ENCODE peak calls at places on chromosomes 16 and 17, in eight cellular contexts. B is A549, E is Peyer's patch, S is prostate gland, Y is endothelial cell of umbilical vein, C is heart left ventricle, Q is esophagus squamous epithelium, P is stomach. R is an unnamed sample.

GRCh38 chr16:19393226-19394074 is 24.2 kb upstream of the TMC5 start:
- DNase-seq in B (peak; percentile 90), Q (no peak), P (peak; percentile 47), E (no peak), Y (peak; percentile 3), C (no peak), S (peak; percentile 59), R (no peak)

GRCh38 chr16:55495616-55496289 is 13.1 kb upstream of the LPCAT2 start:
- DNase-seq in S (peak; percentile 68), Y (no peak), B (no peak), C (no peak), P (no peak), E (no peak), Q (no peak), R (peak; percentile 35)

GRCh38 chr17:32123782-32124181 is 18.5 kb upstream of the RHOT1 start:
- DNase-seq in B (peak; percentile 31), C (no peak), Y (no peak), E (no peak), S (no peak), Q (no peak), P (no peak), R (no peak)

GRCh38 chr17:50596191-50597037 is 35.9 kb downstream of the CACNA1G start:
- DNase-seq in Q (no peak), C (no peak), S (no peak), B (no peak), P (no peak), E (no peak), Y (no peak), R (no peak)

GRCh38 chr16:50202926-50203624 is 50.0 kb downstream of the TENT4B start:
- DNase-seq in E (no peak), Y (peak; percentile 88), P (no peak), S (no peak), Q (no peak), C (no peak), B (peak; percentile 81), R (no peak)

GRCh38 chr16:19808061-19808621 is 76.5 kb downstream of the GPRC5B start:
- DNase-seq in Y (no peak), S (no peak), B (peak; percentile 84), C (peak; percentile 33), E (no peak), Q (no peak), P (peak; percentile 81), R (no peak)

GRCh38 chr16:81548551-81548900 is 103.9 kb downstream of the CMIP start:
- DNase-seq in C (no peak), B (no peak), Y (no peak), P (no peak), E (no peak), S (no peak), Q (no peak), R (no peak)

GRCh38 chr16:73232555-73233422 is 184.9 kb upstream of the ZFHX3 start:
- DNase-seq in Y (no peak), S (no peak), Q (no peak), P (no peak), E (no peak), C (peak; percentile 52), B (peak; percentile 92), R (no peak)

GRCh38 chr17:49994085-49995054 is 654 bp downstream of the DLX3 start:
- DNase-seq in Q (no peak), B (no peak), C (no peak), S (no peak), P (no peak), Y (peak; percentile 11), E (no peak), R (no peak)

GRCh38 chr17:40431231-40431602 is 12.0 kb upstream of the IGFBP4 start:
- DNase-seq in P (no peak), B (no peak), C (no peak), E (no peak), Q (no peak), S (no peak), Y (no peak), R (peak; percentile 35)

GRCh38 chr17:40432864-40433528 is 10.3 kb upstream of the IGFBP4 start:
- DNase-seq in E (no peak), B (no peak), Y (no peak), S (no peak), C (peak; percentile 64), P (peak; percentile 22), Q (no peak), R (peak; percentile 26)

GRCh38 chr17:40436631-40437030 is 6.6 kb upstream of the IGFBP4 start:
- DNase-seq in P (no peak), C (no peak), S (no peak), E (no peak), Q (no peak), Y (no peak), B (no peak), R (peak; percentile 31)

GRCh38 chr17:40430272-40431230 is 12.7 kb upstream of the IGFBP4 start:
- DNase-seq in Y (no peak), Q (no peak), S (no peak), C (no peak), E (no peak), B (no peak), P (peak; percentile 1), R (peak; percentile 34)

DNA sequence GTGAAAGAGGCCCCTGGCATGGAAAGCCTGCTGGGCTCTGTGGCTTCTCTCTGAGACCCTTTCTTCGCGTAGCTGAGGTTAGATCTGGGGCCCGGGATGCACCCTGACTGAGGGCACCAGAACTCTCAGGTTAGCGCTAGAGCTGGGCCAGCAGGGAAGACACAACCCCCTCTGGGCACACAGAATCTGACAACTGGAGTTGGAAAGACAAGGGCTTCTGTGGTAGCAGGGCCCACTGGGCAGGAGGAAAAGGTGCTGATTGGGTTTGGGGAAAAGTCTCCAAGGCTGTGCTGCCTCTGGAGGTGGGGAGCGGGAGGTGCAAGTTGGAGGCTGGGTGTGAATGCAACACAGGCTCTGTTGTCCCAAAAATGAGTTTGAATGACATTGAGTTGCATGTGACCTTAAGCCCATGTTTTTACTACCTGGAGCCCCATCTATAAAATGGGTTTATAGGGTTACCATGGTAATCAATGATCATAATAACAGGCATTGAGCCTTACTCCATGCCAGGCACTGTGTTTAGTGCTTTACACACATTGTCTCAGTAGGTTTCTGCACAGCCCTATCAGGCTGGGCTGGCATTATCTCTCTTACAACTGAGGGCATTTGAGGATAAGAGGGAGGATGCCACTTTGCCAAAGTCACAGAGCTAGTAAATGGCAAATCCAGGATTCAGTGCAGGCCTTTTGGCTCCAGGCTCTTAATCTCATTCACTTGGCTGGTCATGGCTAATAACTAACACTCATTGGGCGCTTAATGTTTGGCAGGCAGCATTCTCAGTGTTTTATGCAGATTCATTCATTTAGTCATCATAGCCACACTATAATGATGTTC is 9.5 kb upstream of the IGFBP4 start:
- DNase-seq in Y (no peak), B (no peak), Q (no peak), P (no peak), E (no peak), C (no peak), S (no peak), R (no peak)
- H3K27ac ChIP-seq in Y (no peak overlapping the region), B (no peak overlapping the region), Q (no peak overlapping the region), P (peak overlapping the region; percentile 53), E (no peak overlapping the region), C (peak overlapping the region; percentile 4), S (peak overlapping the region; percentile 47), R (no peak overlapping the region)

GRCh38 chr17:77281904-77282367 is 141.2 kb downstream of the SEC14L1 start:
- DNase-seq in S (no peak), B (peak; percentile 81), E (no peak), P (peak; percentile 65), Y (no peak), C (no peak), Q (no peak), R (no peak)

GRCh38 chr17:77280304-77280910 is 139.6 kb downstream of the SEC14L1 start:
- DNase-seq in S (no peak), B (no peak), P (no peak), C (no peak), Y (peak; percentile 53), Q (no peak), E (no peak), R (no peak)

GRCh38 chr17:77281024-77281903 is 140.5 kb downstream of the SEC14L1 start:
- DNase-seq in E (peak; percentile 68), B (peak; percentile 86), S (peak; percentile 69), C (peak; percentile 48), P (peak; percentile 74), Q (no peak), Y (no peak), R (no peak)

GRCh38 chr17:77282524-77283515 is 142.1 kb downstream of the SEC14L1 start:
- DNase-seq in S (peak; percentile 44), B (peak; percentile 72), Y (no peak), C (no peak), P (peak; percentile 80), Q (no peak), E (no peak), R (no peak)

GRCh38 chr17:77279448-77280303 is 138.9 kb downstream of the SEC14L1 start:
- DNase-seq in C (no peak), B (no peak), Q (no peak), Y (no peak), S (no peak), P (peak; percentile 44), E (no peak), R (no peak)
- TF ChIP-seq POLR2A in C (no peak), B (no peak), Q (no peak), Y (no peak), S (no peak), P (no peak), E (no peak), R (no peak)

GRCh38 chr17:46007461-46007965 is 8.5 kb downstream of the STH start:
- DNase-seq in Q (no peak), B (no peak), S (no peak), E (no peak), P (no peak), Y (no peak), C (no peak), R (no peak)
- H3K27ac ChIP-seq in Q (no peak overlapping the region), B (no peak overlapping the region), S (no peak overlapping the region), E (no peak overlapping the region), P (no peak overlapping the region), Y (no peak overlapping the region), C (no peak overlapping the region), R (no peak overlapping the region)

GRCh38 chr16:28823719-28824547 is 1.1 kb downstream of the ATXN2L start:
- DNase-seq in S (peak; percentile 95), B (peak; percentile 99), E (peak; percentile 96), Y (peak; percentile 99), P (peak; percentile 95), C (peak; percentile 98), Q (peak; percentile 87), R (peak; percentile 98)

GRCh38 chr16:28824548-28824973 is 1.8 kb downstream of the ATXN2L start:
- DNase-seq in B (no peak), Y (no peak), E (no peak), S (no peak), P (no peak), C (no peak), Q (no peak), R (no peak)

GRCh38 chr16:28821874-28822519 is 802 bp upstream of the ATXN2L start:
- DNase-seq in E (no peak), Y (no peak), S (no peak), B (no peak), P (no peak), Q (no peak), C (no peak), R (no peak)

GRCh38 chr16:28822520-28823290 is at the start of gene ATXN2L:
- DNase-seq in E (peak; percentile 92), S (peak; percentile 89), B (peak; percentile 98), Y (peak; percentile 95), Q (peak; percentile 63), P (peak; percentile 94), C (peak; percentile 97), R (peak; percentile 95)

DNA sequence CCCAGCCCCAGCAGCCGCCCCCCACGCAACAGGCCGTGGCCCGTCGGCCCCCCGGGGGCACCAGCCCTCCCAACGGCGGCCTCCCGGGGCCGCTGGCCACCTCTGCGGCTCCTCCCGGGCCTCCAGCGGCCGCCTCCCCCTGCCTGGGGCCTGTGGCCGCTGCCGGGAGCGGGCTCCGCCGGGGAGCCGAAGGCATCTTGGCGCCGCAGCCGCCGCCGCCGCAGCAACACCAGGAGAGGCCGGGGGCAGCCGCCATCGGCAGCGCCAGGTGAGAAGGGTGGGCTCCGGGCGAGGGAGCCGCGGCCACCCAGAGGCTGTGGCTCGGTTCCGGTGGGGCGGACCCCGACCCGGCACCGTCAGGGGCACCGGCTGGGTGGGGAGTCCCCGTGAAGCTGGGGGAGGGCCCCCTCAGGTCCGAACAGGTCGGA is 506 bp downstream of the ATXN2L start:
- DNase-seq in Y (no peak), Q (no peak), B (no peak), S (no peak), P (no peak), C (no peak), E (no peak), R (no peak)
- TF ChIP-seq POLR2A in Y (no peak), Q (no peak), B (no peak), S (no peak), P (no peak), C (no peak), E (no peak), R (no peak)